ENCODE peak calls at places on chromosomes 7 and 10, in nine cellular contexts. K is cardiac muscle cell, H is lower leg skin, C is foreskin fibroblast, G is adrenal gland, D is IMR-90, U is lung, B is RWPE1, J is A549. M is an unnamed sample.

GRCh38 chr7:104126411-104126841 is 81.4 kb downstream of the ORC5 start:
- DNase-seq in G (no peak), H (no peak), J (no peak), C (no peak), K (no peak), B (no peak), D (no peak), U (no peak), M (no peak)

GRCh38 chr7:42244828-42245227 is 7.8 kb upstream of the GLI3 start:
- DNase-seq in C (peak), J (no peak), K (no peak), B (peak), D (peak), U (no peak), H (no peak), G (no peak), M (no peak)

GRCh38 chr10:96651998-96652431 is 65.2 kb upstream of the TM9SF3 start:
- DNase-seq in D (no peak), U (no peak), K (no peak), B (no peak), H (no peak), G (no peak), C (no peak), J (no peak), M (no peak)

GRCh38 chr7:143882020-143882610 is 19.9 kb downstream of the TCAF1 start:
- DNase-seq in H (peak), C (peak), D (peak), G (peak), K (peak), B (no peak), J (no peak), U (no peak), M (peak)

GRCh38 chr7:157538735-157539134 is 201.9 kb downstream of the DNAJB6 start:
- DNase-seq in B (no peak), U (no peak), G (no peak), C (no peak), J (no peak), K (no peak), D (no peak), H (no peak), M (no peak)

GRCh38 chr7:21361413-21362130 is 66.3 kb upstream of the SP4 start:
- DNase-seq in D (no peak), K (no peak), B (no peak), J (no peak), H (no peak), U (no peak), G (no peak), C (no peak), M (no peak)

GRCh38 chr10:125543796-125544195 is 139.2 kb downstream of the TEX36 start:
- DNase-seq in C (no peak), B (no peak), H (no peak), D (no peak), J (no peak), K (no peak), G (no peak), U (no peak), M (no peak)

GRCh38 chr10:85789125-85789524 is 577.5 kb downstream of the GRID1 start:
- DNase-seq in B (no peak), K (no peak), H (no peak), D (no peak), G (no peak), C (no peak), J (no peak), U (no peak), M (no peak)

GRCh38 chr7:5270788-5271187 is 12.0 kb upstream of the SLC29A4 start:
- DNase-seq in H (no peak), C (no peak), G (no peak), K (no peak), B (no peak), J (no peak), U (no peak), D (no peak), M (no peak)

GRCh38 chr7:141737118-141737835 is 881 bp upstream of the SSBP1 start:
- DNase-seq in K (no peak), H (no peak), B (peak), U (no peak), D (no peak), C (no peak), J (peak), G (no peak), M (no peak)

GRCh38 chr10:116398224-116398623 is 29.4 kb upstream of the PNLIPRP3 start:
- DNase-seq in K (no peak), J (no peak), B (no peak), G (no peak), H (no peak), C (no peak), U (no peak), D (no peak), M (no peak)

GRCh38 chr7:7971308-7972040 is 2.9 kb downstream of the GLCCI1 start:
- DNase-seq in K (no peak), J (no peak), H (no peak), C (no peak), G (no peak), D (no peak), B (no peak), U (no peak), M (no peak)

GRCh38 chr10:22681783-22682183 is 32.6 kb downstream of the PIP4K2A start:
- DNase-seq in U (no peak), H (no peak), J (peak), B (peak), K (no peak), C (peak), G (peak), D (peak), M (peak)

GRCh38 chr7:818031-818699 is 14.1 kb upstream of the SUN1 start:
- DNase-seq in K (no peak), J (peak), B (no peak), U (no peak), D (peak), H (no peak), C (peak), G (no peak), M (no peak)
- TF ChIP-seq CTCF in K (peak), J (peak), B (peak), U (no peak), D (peak), H (no peak), C (peak), G (peak), M (peak)

GRCh38 chr10:76025124-76025477 is 593.7 kb downstream of the LRMDA start:
- DNase-seq in D (no peak), K (no peak), U (no peak), J (no peak), C (no peak), B (no peak), G (no peak), H (no peak), M (no peak)

GRCh38 chr10:76026176-76026771 is 594.9 kb downstream of the LRMDA start:
- DNase-seq in U (no peak), C (no peak), H (no peak), K (no peak), B (peak), D (no peak), J (no peak), G (no peak), M (no peak)

GRCh38 chr10:76029782-76030181 is 598.4 kb downstream of the LRMDA start:
- DNase-seq in B (no peak), K (no peak), H (no peak), C (no peak), G (no peak), D (no peak), J (no peak), U (no peak), M (no peak)

GRCh38 chr10:76024460-76025123 is 593.2 kb downstream of the LRMDA start:
- DNase-seq in C (no peak), G (no peak), K (no peak), H (no peak), U (no peak), B (no peak), D (no peak), J (no peak), M (no peak)

GRCh38 chr10:76026931-76027330 is 595.5 kb downstream of the LRMDA start:
- DNase-seq in G (no peak), U (no peak), B (no peak), C (no peak), J (peak), D (no peak), K (no peak), H (no peak), M (no peak)
- TF ChIP-seq CTCF in G (no peak), U (no peak), B (no peak), C (no peak), J (no peak), D (no peak), K (no peak), H (no peak), M (no peak)

DNA sequence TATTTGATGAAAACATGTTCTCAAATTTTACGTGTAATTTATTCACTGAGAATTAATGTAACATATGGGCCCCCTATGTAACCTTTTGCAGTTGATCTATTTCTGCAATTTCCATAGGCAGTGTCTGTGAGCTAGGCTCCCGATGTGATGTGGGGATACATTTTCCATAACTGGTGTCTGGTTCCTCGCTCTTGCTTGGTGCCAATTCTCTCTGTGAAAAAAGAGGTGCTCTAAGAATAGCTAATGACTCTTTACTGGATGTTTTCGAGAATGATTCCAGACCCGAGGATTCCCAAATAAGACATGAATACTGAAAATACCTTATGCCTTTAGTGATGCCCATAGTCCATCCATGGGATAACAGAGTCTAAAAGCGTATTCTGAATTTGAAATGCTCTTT is 286.7 kb upstream of the FZD8 start:
- DNase-seq in C (no peak), K (no peak), J (no peak), D (no peak), G (no peak), H (no peak), U (no peak), B (no peak), M (no peak)
- TF ChIP-seq CTCF in C (no peak), K (no peak), J (no peak), D (no peak), G (no peak), H (no peak), U (no peak), B (no peak), M (no peak)

GRCh38 chr7:47255007-47255406 is 326.9 kb downstream of the TNS3 start:
- DNase-seq in B (no peak), J (no peak), C (no peak), H (peak), G (peak), U (no peak), D (no peak), K (no peak), M (no peak)

GRCh38 chr7:47255441-47255840 is 326.5 kb downstream of the TNS3 start:
- DNase-seq in H (no peak), D (peak), U (no peak), C (peak), B (no peak), K (no peak), J (no peak), G (no peak), M (no peak)

GRCh38 chr7:47252706-47253105 is 329.2 kb downstream of the TNS3 start:
- DNase-seq in C (no peak), U (no peak), G (no peak), D (no peak), H (no peak), B (no peak), J (no peak), K (no peak), M (no peak)

GRCh38 chr7:47253650-47254080 is 328.2 kb downstream of the TNS3 start:
- DNase-seq in G (peak), K (peak), D (peak), J (peak), U (no peak), H (peak), C (peak), B (peak), M (peak)

DNA sequence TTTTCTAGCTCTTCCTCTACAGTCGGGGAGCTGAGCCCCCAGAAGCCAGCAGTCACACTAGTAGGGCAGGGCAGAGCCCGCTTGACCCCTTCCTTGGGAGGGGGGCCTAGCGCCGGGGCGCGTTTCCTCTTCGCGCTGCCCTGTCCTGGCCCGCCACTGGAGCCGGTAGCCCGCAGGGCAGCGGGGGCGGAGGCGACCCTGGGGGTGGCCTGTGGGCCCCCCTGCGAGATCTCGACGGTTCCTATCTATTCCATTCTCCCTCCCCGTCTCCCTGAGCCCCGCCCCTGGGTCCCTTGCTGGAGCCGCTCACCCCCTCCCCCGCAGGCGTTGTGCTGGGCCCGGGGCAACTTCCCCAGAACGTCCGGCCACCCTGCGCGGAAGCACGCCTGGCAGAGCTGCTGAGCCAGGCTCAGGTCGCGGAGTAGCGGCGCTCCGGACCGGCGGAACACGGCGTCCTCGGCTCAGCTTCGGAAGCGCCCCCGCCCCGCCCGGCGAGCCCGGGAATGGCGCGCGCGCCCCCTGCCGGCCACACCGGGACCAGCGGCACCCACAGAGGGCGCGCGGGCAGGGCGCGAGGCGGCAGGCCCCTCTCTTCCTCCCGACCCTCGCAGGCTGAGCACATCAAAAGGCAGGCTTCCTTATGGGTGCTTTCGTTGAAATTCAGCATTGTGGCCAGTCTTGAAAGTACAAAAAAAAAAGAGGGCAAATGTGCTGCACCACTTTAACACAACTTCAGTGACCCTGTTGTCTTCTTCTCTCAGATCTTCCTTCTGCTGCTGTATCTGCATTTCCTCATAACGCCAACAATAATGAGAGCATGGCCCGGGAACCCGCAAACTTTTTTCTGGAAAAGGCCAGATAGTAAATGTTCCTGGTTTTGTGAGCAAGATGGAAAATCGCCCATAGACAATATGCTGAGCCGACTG is 327.6 kb downstream of the TNS3 start:
- DNase-seq in H (peak), G (peak), J (peak), D (peak), C (peak), U (peak), K (peak), B (peak), M (peak)
- TF ChIP-seq CTCF in H (no peak), G (peak), J (peak), D (peak), C (peak), U (peak), K (peak), B (peak), M (peak)

GRCh38 chr7:11748884-11749283 is 83.1 kb downstream of the THSD7A start:
- DNase-seq in B (no peak), J (peak), H (no peak), K (no peak), D (no peak), G (no peak), C (no peak), U (no peak), M (no peak)
- TF ChIP-seq CTCF in B (no peak), J (peak), H (no peak), K (no peak), D (no peak), G (no peak), C (no peak), U (no peak), M (no peak)

GRCh38 chr10:86944471-86944870 is 12.9 kb downstream of the MMRN2 start:
- DNase-seq in J (no peak), B (no peak), K (no peak), G (no peak), D (peak), U (no peak), C (no peak), H (peak), M (no peak)
- TF ChIP-seq CTCF in J (no peak), B (no peak), K (no peak), G (no peak), D (no peak), U (no peak), C (no peak), H (no peak), M (no peak)

GRCh38 chr10:34305189-34305588 is 509.9 kb downstream of the PARD3 start:
- DNase-seq in J (peak), C (no peak), U (peak), K (peak), D (no peak), B (peak), G (no peak), H (no peak), M (peak)
- TF ChIP-seq CTCF in J (no peak), C (no peak), U (no peak), K (no peak), D (no peak), B (no peak), G (no peak), H (no peak), M (no peak)

GRCh38 chr7:70416611-70417010 is 715.3 kb upstream of the GALNT17 start:
- DNase-seq in C (no peak), K (no peak), B (no peak), D (no peak), U (no peak), H (no peak), G (no peak), J (no peak), M (no peak)

GRCh38 chr7:70415179-70415972 is 716.6 kb upstream of the GALNT17 start:
- DNase-seq in C (no peak), B (no peak), J (no peak), H (no peak), K (no peak), D (no peak), G (no peak), U (no peak), M (no peak)

GRCh38 chr7:70419816-70420215 is 712.1 kb upstream of the GALNT17 start:
- DNase-seq in J (no peak), U (no peak), B (no peak), G (no peak), K (no peak), H (no peak), D (no peak), C (no peak), M (no peak)

GRCh38 chr7:70414368-70414767 is 717.6 kb upstream of the GALNT17 start:
- DNase-seq in D (no peak), H (no peak), K (no peak), G (no peak), B (no peak), J (no peak), C (no peak), U (no peak), M (no peak)

DNA sequence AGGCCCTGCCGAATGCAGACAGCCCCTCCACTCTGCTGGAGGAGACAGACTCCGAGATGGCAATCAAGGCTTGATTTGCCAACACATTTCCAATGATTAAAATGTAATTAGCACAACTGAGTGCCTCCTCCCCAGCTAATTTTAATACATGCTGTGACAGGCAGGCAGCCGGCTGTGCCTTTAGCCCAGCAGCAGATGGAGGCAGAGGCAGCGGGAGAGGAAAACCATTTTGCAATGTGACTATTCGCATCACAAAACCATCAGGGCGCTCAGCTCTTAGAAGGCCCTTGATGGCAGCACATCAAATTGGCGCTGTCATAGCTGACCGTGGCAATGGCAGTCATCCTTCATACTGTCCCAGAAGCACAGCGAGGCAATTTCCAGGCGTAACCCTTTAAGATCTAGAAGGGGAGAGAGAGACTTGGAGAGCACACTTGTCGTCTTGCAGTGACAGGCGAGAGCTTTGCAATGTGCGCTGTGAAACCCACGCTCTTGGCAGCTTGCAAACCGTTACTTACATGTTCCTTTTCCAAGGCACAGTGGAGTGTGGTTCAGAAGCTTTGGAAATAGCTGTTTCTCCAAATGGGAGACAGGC is 714.8 kb upstream of the GALNT17 start:
- DNase-seq in U (no peak), H (no peak), G (no peak), J (no peak), D (no peak), B (no peak), K (no peak), C (no peak), M (no peak)
- TF ChIP-seq CTCF in U (no peak), H (no peak), G (no peak), J (no peak), D (no peak), B (no peak), K (no peak), C (no peak), M (no peak)